ENCODE peak calls at places on chromosomes 1 and 21, in nine cellular contexts. One of them, this sample, is unnamed.
A peak's percentile ranks its signal among the peaks of the same experiment; 100 is the strongest.

GRCh38 chr1:203463469-203464062 is 12.0 kb upstream of the PRELP start:
- DNase-seq in activated CD4-positive, CD25-positive, alpha-beta regulatory T cell treated with anti-CD3 and anti-CD28 coated beads, Interleukin-2, amount 50 U/mL, for 72 hours: no peak
- DNase-seq in CD4-positive, alpha-beta T cell: no peak
- DNase-seq in sciatic nerve: no peak
- DNase-seq in uterus: no peak
- DNase-seq in NCI-H1417: no peak
- DNase-seq in Ammon's horn: no peak
- DNase-seq in stimulated activated CD4-positive, alpha-beta T cell treated with anti-CD3 and anti-CD28 coated beads, Interleukin-2, amount 100 ng/mL, for 48 hours: no peak
- DNase-seq in stomach: no peak
- DNase-seq in this sample: no peak

GRCh38 chr21:32136546-32136945 is 142.3 kb downstream of the MIS18A start:
- DNase-seq in CD4-positive, alpha-beta T cell: no peak
- DNase-seq in activated CD4-positive, CD25-positive, alpha-beta regulatory T cell treated with anti-CD3 and anti-CD28 coated beads, Interleukin-2, amount 50 U/mL, for 72 hours: no peak
- DNase-seq in stimulated activated CD4-positive, alpha-beta T cell treated with anti-CD3 and anti-CD28 coated beads, Interleukin-2, amount 100 ng/mL, for 48 hours: no peak
- DNase-seq in Ammon's horn: no peak
- DNase-seq in uterus: no peak
- DNase-seq in NCI-H1417: no peak
- DNase-seq in stomach: no peak
- DNase-seq in sciatic nerve: no peak
- DNase-seq in this sample: no peak

GRCh38 chr1:177181631-177182291 is 11.0 kb downstream of the BRINP2 start:
- DNase-seq in stomach: peak; percentile 62
- DNase-seq in CD4-positive, alpha-beta T cell: no peak
- DNase-seq in NCI-H1417: peak; percentile 90
- DNase-seq in uterus: peak; percentile 59
- DNase-seq in activated CD4-positive, CD25-positive, alpha-beta regulatory T cell treated with anti-CD3 and anti-CD28 coated beads, Interleukin-2, amount 50 U/mL, for 72 hours: no peak
- DNase-seq in stimulated activated CD4-positive, alpha-beta T cell treated with anti-CD3 and anti-CD28 coated beads, Interleukin-2, amount 100 ng/mL, for 48 hours: peak; percentile 38
- DNase-seq in Ammon's horn: peak; percentile 67
- DNase-seq in sciatic nerve: peak; percentile 77
- DNase-seq in this sample: peak; percentile 20

GRCh38 chr1:21919520-21919919 is 17.6 kb downstream of the HSPG2 start:
- DNase-seq in uterus: no peak
- DNase-seq in NCI-H1417: no peak
- DNase-seq in sciatic nerve: no peak
- DNase-seq in stomach: no peak
- DNase-seq in activated CD4-positive, CD25-positive, alpha-beta regulatory T cell treated with anti-CD3 and anti-CD28 coated beads, Interleukin-2, amount 50 U/mL, for 72 hours: no peak
- DNase-seq in Ammon's horn: peak; percentile 29
- DNase-seq in CD4-positive, alpha-beta T cell: no peak
- DNase-seq in stimulated activated CD4-positive, alpha-beta T cell treated with anti-CD3 and anti-CD28 coated beads, Interleukin-2, amount 100 ng/mL, for 48 hours: no peak
- DNase-seq in this sample: no peak

GRCh38 chr1:17516303-17517214 is 22.9 kb upstream of the ARHGEF10L start:
- DNase-seq in stomach: peak; percentile 85
- DNase-seq in Ammon's horn: no peak
- DNase-seq in sciatic nerve: no peak
- DNase-seq in CD4-positive, alpha-beta T cell: no peak
- DNase-seq in stimulated activated CD4-positive, alpha-beta T cell treated with anti-CD3 and anti-CD28 coated beads, Interleukin-2, amount 100 ng/mL, for 48 hours: no peak
- DNase-seq in NCI-H1417: no peak
- DNase-seq in activated CD4-positive, CD25-positive, alpha-beta regulatory T cell treated with anti-CD3 and anti-CD28 coated beads, Interleukin-2, amount 50 U/mL, for 72 hours: no peak
- DNase-seq in uterus: no peak
- DNase-seq in this sample: no peak

GRCh38 chr1:205477759-205478247 is 22.0 kb upstream of the BLACAT1 start:
- DNase-seq in sciatic nerve: no peak
- DNase-seq in stimulated activated CD4-positive, alpha-beta T cell treated with anti-CD3 and anti-CD28 coated beads, Interleukin-2, amount 100 ng/mL, for 48 hours: no peak
- DNase-seq in CD4-positive, alpha-beta T cell: no peak
- DNase-seq in Ammon's horn: peak; percentile 30
- DNase-seq in uterus: peak; percentile 41
- DNase-seq in stomach: peak; percentile 86
- DNase-seq in NCI-H1417: no peak
- DNase-seq in activated CD4-positive, CD25-positive, alpha-beta regulatory T cell treated with anti-CD3 and anti-CD28 coated beads, Interleukin-2, amount 50 U/mL, for 72 hours: no peak
- DNase-seq in this sample: peak; percentile 20

GRCh38 chr1:114453361-114453784 is 57.6 kb downstream of the TRIM33 start:
- DNase-seq in uterus: no peak
- DNase-seq in activated CD4-positive, CD25-positive, alpha-beta regulatory T cell treated with anti-CD3 and anti-CD28 coated beads, Interleukin-2, amount 50 U/mL, for 72 hours: no peak
- DNase-seq in NCI-H1417: no peak
- DNase-seq in Ammon's horn: no peak
- DNase-seq in sciatic nerve: no peak
- DNase-seq in CD4-positive, alpha-beta T cell: no peak
- DNase-seq in stimulated activated CD4-positive, alpha-beta T cell treated with anti-CD3 and anti-CD28 coated beads, Interleukin-2, amount 100 ng/mL, for 48 hours: no peak
- DNase-seq in stomach: no peak
- DNase-seq in this sample: no peak

GRCh38 chr1:2091611-2092604 is 41.7 kb downstream of the PRKCZ start:
- DNase-seq in NCI-H1417: no peak
- DNase-seq in sciatic nerve: peak; percentile 69
- DNase-seq in stimulated activated CD4-positive, alpha-beta T cell treated with anti-CD3 and anti-CD28 coated beads, Interleukin-2, amount 100 ng/mL, for 48 hours: peak; percentile 51
- DNase-seq in uterus: no peak
- DNase-seq in Ammon's horn: peak; percentile 71
- DNase-seq in activated CD4-positive, CD25-positive, alpha-beta regulatory T cell treated with anti-CD3 and anti-CD28 coated beads, Interleukin-2, amount 50 U/mL, for 72 hours: peak; percentile 49
- DNase-seq in CD4-positive, alpha-beta T cell: peak; percentile 30
- DNase-seq in stomach: peak; percentile 39
- DNase-seq in this sample: no peak

GRCh38 chr1:12184008-12184681 is 17.4 kb downstream of the TNFRSF1B start:
- DNase-seq in sciatic nerve: peak; percentile 87
- DNase-seq in stimulated activated CD4-positive, alpha-beta T cell treated with anti-CD3 and anti-CD28 coated beads, Interleukin-2, amount 100 ng/mL, for 48 hours: no peak
- DNase-seq in Ammon's horn: peak; percentile 79
- DNase-seq in CD4-positive, alpha-beta T cell: no peak
- DNase-seq in stomach: peak; percentile 56
- DNase-seq in uterus: peak; percentile 88
- DNase-seq in NCI-H1417: no peak
- DNase-seq in activated CD4-positive, CD25-positive, alpha-beta regulatory T cell treated with anti-CD3 and anti-CD28 coated beads, Interleukin-2, amount 50 U/mL, for 72 hours: no peak
- DNase-seq in this sample: no peak

GRCh38 chr1:92902406-92902744 is 58.9 kb downstream of the DIPK1A start:
- DNase-seq in stomach: no peak
- DNase-seq in NCI-H1417: no peak
- DNase-seq in sciatic nerve: no peak
- DNase-seq in uterus: no peak
- DNase-seq in Ammon's horn: no peak
- DNase-seq in stimulated activated CD4-positive, alpha-beta T cell treated with anti-CD3 and anti-CD28 coated beads, Interleukin-2, amount 100 ng/mL, for 48 hours: no peak
- DNase-seq in activated CD4-positive, CD25-positive, alpha-beta regulatory T cell treated with anti-CD3 and anti-CD28 coated beads, Interleukin-2, amount 50 U/mL, for 72 hours: no peak
- DNase-seq in CD4-positive, alpha-beta T cell: no peak
- DNase-seq in this sample: no peak

GRCh38 chr21:27104749-27105439 is 138.0 kb upstream of the ADAMTS5 start:
- DNase-seq in stimulated activated CD4-positive, alpha-beta T cell treated with anti-CD3 and anti-CD28 coated beads, Interleukin-2, amount 100 ng/mL, for 48 hours: no peak
- DNase-seq in activated CD4-positive, CD25-positive, alpha-beta regulatory T cell treated with anti-CD3 and anti-CD28 coated beads, Interleukin-2, amount 50 U/mL, for 72 hours: no peak
- DNase-seq in CD4-positive, alpha-beta T cell: no peak
- DNase-seq in Ammon's horn: no peak
- DNase-seq in uterus: no peak
- DNase-seq in NCI-H1417: no peak
- DNase-seq in stomach: no peak
- DNase-seq in sciatic nerve: no peak
- DNase-seq in this sample: no peak

This sample was measured in HFF-Myc.